ENCODE peak calls at places on chromosome 17, in five cellular contexts. K is psoas muscle, Q is IMR-90, Z is transverse colon, I is mesothelial cell of epicardium. J is an unnamed sample.

GRCh38 chr17:32429598-32429997 is 14.7 kb upstream of the PSMD11 start:
- DNase-seq in K (no peak), Q (no peak), Z (no peak), I (no peak), J (no peak)

GRCh38 chr17:74028717-74029116 is 174.8 kb upstream of the RPL38 start:
- DNase-seq in K (no peak), Q (no peak), I (no peak), Z (no peak), J (no peak)

GRCh38 chr17:83065660-83066542 is 13.5 kb upstream of the METRNL start:
- DNase-seq in K (no peak), Q (no peak), I (peak; percentile 29), Z (peak; percentile 4), J (no peak)

GRCh38 chr17:60391419-60392041 is 403 bp downstream of the USP32 start:
- DNase-seq in Q (no peak), I (peak; percentile 82), Z (no peak), K (no peak), J (peak; percentile 90)

GRCh38 chr17:42779942-42780815 is at the start of gene WNK4:
- DNase-seq in I (no peak), Z (peak; percentile 77), Q (no peak), K (no peak), J (no peak)

GRCh38 chr17:38864636-38865398 is 5.0 kb upstream of the LASP1 start:
- DNase-seq in I (no peak), Q (peak; percentile 54), Z (no peak), K (no peak), J (no peak)

GRCh38 chr17:65027305-65027704 is 29.2 kb downstream of the GNA13 start:
- DNase-seq in K (no peak), Z (no peak), I (no peak), Q (peak; percentile 83), J (no peak)

GRCh38 chr17:77723071-77723908 is 235.2 kb upstream of the TNRC6C start:
- DNase-seq in K (no peak), Q (no peak), I (no peak), Z (no peak), J (peak; percentile 76)

GRCh38 chr17:13030459-13031305 is 12.9 kb upstream of the ELAC2 start:
- DNase-seq in K (no peak), Z (peak; percentile 15), I (peak; percentile 68), Q (peak; percentile 50), J (no peak)

GRCh38 chr17:80237386-80237785 is 17.2 kb downstream of the SLC26A11 start:
- DNase-seq in I (no peak), Z (no peak), K (no peak), Q (no peak), J (no peak)

GRCh38 chr17:2508035-2508434 is 3.7 kb downstream of the METTL16 start:
- DNase-seq in K (no peak), I (no peak), Q (no peak), Z (no peak), J (no peak)

GRCh38 chr17:2517539-2517938 is 5.9 kb upstream of the METTL16 start:
- DNase-seq in Q (no peak), I (no peak), Z (no peak), K (no peak), J (no peak)

GRCh38 chr17:2511138-2511461 is 588 bp downstream of the METTL16 start:
- DNase-seq in K (no peak), Z (no peak), Q (no peak), I (no peak), J (no peak)

GRCh38 chr17:2510559-2510958 is 1.1 kb downstream of the METTL16 start:
- DNase-seq in I (no peak), K (no peak), Z (no peak), Q (no peak), J (no peak)

GRCh38 chr17:2511462-2512369 is at the start of gene METTL16:
- DNase-seq in Z (peak; percentile 98), K (peak; percentile 97), I (peak; percentile 93), Q (peak; percentile 99), J (peak; percentile 99)
- TF ChIP-seq CTCF in Z (no peak), K (no peak), I (no peak), Q (no peak), J (no peak)

GRCh38 chr17:66698270-66698669 is 136.6 kb upstream of the CACNG5 start:
- DNase-seq in Z (no peak), K (no peak), I (no peak), Q (no peak), J (no peak)
- TF ChIP-seq CTCF in Z (no peak), K (no peak), I (no peak), Q (no peak), J (no peak)

GRCh38 chr17:81371910-81372760 is 23.1 kb upstream of the BAHCC1 start:
- DNase-seq in I (no peak), K (peak; percentile 76), Q (peak; percentile 48), Z (peak; percentile 38), J (no peak)
- TF ChIP-seq CTCF in I (no peak), K (peak; percentile 20), Q (peak; percentile 52), Z (peak; percentile 27), J (peak; percentile 55)

GRCh38 chr17:44376124-44376523 is 12.5 kb upstream of the FAM171A2 start:
- DNase-seq in Z (no peak), Q (peak; percentile 10), I (no peak), K (peak; percentile 24), J (peak; percentile 82)
- TF ChIP-seq CTCF in Z (no peak), Q (peak; percentile 41), I (peak; percentile 19), K (no peak), J (peak; percentile 37)

J was measured in osteocyte.